ENCODE peak calls at places on chromosomes 1 and 21, in six cellular contexts. P, I, D, C, J and H are unnamed samples.

GRCh38 chr1:183812686-183813569 is 8.0 kb downstream of the RGL1 start:
- DNase-seq in I (peak; percentile 69), P (no peak), J (no peak), C (no peak), D (no peak), H (no peak)

GRCh38 chr1:51610637-51611036 is 6.3 kb upstream of the OSBPL9 start:
- DNase-seq in J (no peak), I (no peak), C (no peak), P (no peak), D (no peak), H (no peak)

GRCh38 chr1:1168451-1169411 is 4.9 kb upstream of the TTLL10 start:
- DNase-seq in D (peak; percentile 43), I (no peak), P (no peak), J (no peak), C (no peak), H (no peak)

GRCh38 chr1:41494351-41495170 is 10.1 kb upstream of the EDN2 start:
- DNase-seq in D (no peak), P (no peak), I (no peak), J (no peak), C (no peak), H (no peak)

GRCh38 chr1:10651377-10651776 is 145.1 kb downstream of the CASZ1 start:
- DNase-seq in D (peak; percentile 76), C (no peak), P (no peak), I (peak; percentile 13), J (no peak), H (peak; percentile 37)

GRCh38 chr1:59026472-59026948 is 242.7 kb upstream of the JUN start:
- DNase-seq in P (no peak), D (no peak), C (no peak), J (no peak), I (no peak), H (no peak)

GRCh38 chr1:206575165-206575893 is 36.9 kb downstream of the EIF2D start:
- DNase-seq in C (no peak), P (peak; percentile 40), J (no peak), I (peak; percentile 98), D (peak; percentile 63), H (no peak)

GRCh38 chr1:118077331-118078055 is 107.5 kb downstream of the SPAG17 start:
- DNase-seq in C (no peak), P (no peak), J (no peak), D (no peak), I (peak; percentile 64), H (peak; percentile 10)

GRCh38 chr1:214209260-214209808 is 71.6 kb upstream of the SMYD2 start:
- DNase-seq in I (no peak), C (no peak), P (no peak), D (no peak), J (no peak), H (no peak)

GRCh38 chr1:20731057-20731991 is 1.2 kb downstream of the SH2D5 start:
- DNase-seq in P (peak; percentile 70), J (no peak), C (no peak), I (no peak), D (no peak), H (no peak)

GRCh38 chr21:36966846-36967657 is 583 bp upstream of the HLCS start:
- DNase-seq in J (no peak), D (no peak), P (no peak), C (no peak), I (peak; percentile 25), H (peak; percentile 65)

GRCh38 chr1:40049745-40050144 is 9.2 kb downstream of the CAP1 start:
- DNase-seq in I (no peak), C (no peak), D (no peak), P (peak; percentile 41), J (no peak), H (no peak)

GRCh38 chr1:196078691-196079090 is 529.5 kb downstream of the KCNT2 start:
- DNase-seq in D (no peak), I (peak; percentile 11), C (no peak), P (no peak), J (no peak), H (no peak)

GRCh38 chr1:37634554-37635308 is at the start of gene RSPO1:
- DNase-seq in D (no peak), C (peak; percentile 14), P (peak; percentile 37), J (no peak), I (peak; percentile 40), H (peak; percentile 20)

GRCh38 chr1:37808369-37809319 is 636 bp upstream of the YRDC start:
- DNase-seq in I (peak; percentile 85), P (peak; percentile 92), D (peak; percentile 54), J (peak; percentile 41), C (peak; percentile 62), H (peak; percentile 75)

GRCh38 chr1:203229471-203230178 is at the start of gene CHIT1:
- DNase-seq in J (no peak), C (no peak), I (no peak), P (no peak), D (no peak), H (no peak)

GRCh38 chr1:160129046-160129445 is 13.5 kb downstream of the ATP1A2 start:
- DNase-seq in J (no peak), I (no peak), D (no peak), P (no peak), C (no peak), H (no peak)

GRCh38 chr1:54273092-54273836 is 73.3 kb downstream of the MRPL37 start:
- DNase-seq in J (no peak), C (peak; percentile 42), I (peak; percentile 81), P (no peak), D (peak; percentile 58), H (no peak)

GRCh38 chr1:159828176-159828575 is 1.5 kb downstream of the SLAMF8 start:
- DNase-seq in J (no peak), P (no peak), C (no peak), D (no peak), I (no peak), H (no peak)

GRCh38 chr1:153510984-153511410 is 24.8 kb downstream of the S100A6 start:
- DNase-seq in C (peak; percentile 85), J (peak; percentile 75), D (peak; percentile 87), P (peak; percentile 86), I (peak; percentile 85), H (peak; percentile 93)

GRCh38 chr1:44676484-44677200 is 2.1 kb downstream of the ARMH1 start:
- DNase-seq in J (no peak), D (no peak), I (peak; percentile 65), C (no peak), P (no peak), H (no peak)

GRCh38 chr1:109249654-109250401 is 489 bp downstream of the CELSR2 start:
- DNase-seq in J (no peak), C (no peak), I (no peak), P (no peak), D (no peak), H (no peak)

GRCh38 chr1:156963621-156964020 is 43.2 kb downstream of the LRRC71 start:
- DNase-seq in C (no peak), D (peak; percentile 65), P (no peak), I (peak; percentile 15), J (no peak), H (no peak)

GRCh38 chr1:171468120-171468790 is 17.1 kb upstream of the PRRC2C start:
- DNase-seq in D (no peak), C (no peak), I (peak; percentile 39), J (no peak), P (peak; percentile 29), H (no peak)

GRCh38 chr1:179911812-179912211 is 29.7 kb downstream of the TOR1AIP1 start:
- DNase-seq in J (no peak), D (no peak), P (no peak), I (no peak), C (no peak), H (no peak)

GRCh38 chr1:24095140-24095859 is 16.6 kb downstream of the MYOM3 start:
- DNase-seq in I (no peak), P (no peak), C (no peak), D (peak; percentile 10), J (no peak), H (no peak)
- TF ChIP-seq CTCF in I (no peak), P (no peak), C (no peak), D (no peak), J (no peak), H (no peak)

DNA sequence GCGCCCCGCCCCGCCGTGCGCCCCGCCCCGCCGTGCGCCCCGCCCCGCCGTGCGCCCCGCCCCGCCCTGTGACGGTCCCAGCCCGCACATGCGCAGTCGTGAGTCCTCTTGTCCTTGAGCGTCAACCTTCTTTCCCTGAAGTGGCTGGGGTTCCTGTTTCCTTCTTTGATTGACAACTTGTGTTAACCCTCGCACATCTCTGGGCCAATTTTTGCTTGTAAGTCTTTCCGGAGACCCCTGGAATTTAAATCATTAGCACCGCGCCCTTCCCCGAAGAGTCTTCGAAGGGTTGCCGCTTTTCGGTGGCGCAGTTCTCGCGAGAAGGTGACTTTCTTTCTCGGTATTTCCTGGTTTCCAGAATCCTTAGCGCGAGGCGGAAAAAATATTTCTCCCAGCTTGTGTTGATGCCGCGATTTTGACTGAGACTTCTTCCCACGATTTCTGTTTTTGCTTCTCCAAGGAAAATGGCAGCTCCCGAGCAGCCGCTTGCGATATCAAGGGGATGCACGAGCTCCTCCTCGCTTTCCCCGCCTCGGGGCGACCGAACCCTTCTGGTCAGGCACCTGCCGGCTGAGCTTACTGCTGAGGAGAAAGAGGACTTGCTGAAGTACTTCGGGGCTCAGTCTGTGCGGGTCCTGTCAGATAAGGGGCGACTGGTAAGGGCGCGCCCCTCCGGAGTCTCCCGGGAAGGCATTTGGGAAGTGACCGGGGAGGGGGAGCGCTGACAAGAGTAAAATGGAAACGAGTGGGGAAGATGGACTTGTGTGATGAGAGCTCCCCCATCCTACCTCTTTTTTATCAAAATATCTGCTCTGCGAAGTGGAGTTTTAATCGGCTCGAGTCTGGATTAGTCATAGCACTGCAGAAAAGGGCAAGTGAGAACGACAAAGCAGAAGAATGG is at the start of gene RNPC3:
- DNase-seq in C (peak; percentile 73), P (peak; percentile 88), I (peak; percentile 93), J (peak; percentile 82), D (peak; percentile 90), H (peak; percentile 81)
- TF ChIP-seq CTCF in C (peak; percentile 19), P (no peak), I (no peak), J (no peak), D (peak; percentile 9), H (no peak)

GRCh38 chr1:216034506-216034905 is 388.7 kb downstream of the USH2A start:
- DNase-seq in I (no peak), J (no peak), C (no peak), P (no peak), D (no peak), H (peak; percentile 35)
- TF ChIP-seq CTCF in I (no peak), J (no peak), C (peak; percentile 47), P (no peak), D (no peak), H (peak; percentile 22)

GRCh38 chr1:3066826-3067225 is 2.2 kb upstream of the PRDM16 start:
- DNase-seq in D (peak; percentile 45), J (no peak), P (no peak), I (no peak), C (no peak), H (no peak)

GRCh38 chr1:3067301-3067670 is 1.7 kb upstream of the PRDM16 start:
- DNase-seq in P (no peak), I (no peak), D (peak; percentile 46), C (no peak), J (no peak), H (no peak)

GRCh38 chr1:3065797-3066196 is 3.2 kb upstream of the PRDM16 start:
- DNase-seq in J (no peak), C (no peak), P (no peak), I (no peak), D (peak; percentile 33), H (no peak)

GRCh38 chr1:3065396-3065795 is 3.6 kb upstream of the PRDM16 start:
- DNase-seq in J (no peak), P (no peak), C (no peak), D (peak; percentile 28), I (no peak), H (no peak)

GRCh38 chr1:3066250-3066711 is 2.7 kb upstream of the PRDM16 start:
- DNase-seq in D (peak; percentile 81), C (peak; percentile 51), I (peak; percentile 36), J (no peak), P (no peak), H (peak; percentile 70)
- TF ChIP-seq CTCF in D (peak; percentile 54), C (peak; percentile 66), I (peak; percentile 29), J (no peak), P (no peak), H (no peak)

GRCh38 chr1:84259989-84260388 is 41.5 kb upstream of the SAMD13 start:
- DNase-seq in D (no peak), P (no peak), I (no peak), J (no peak), C (no peak), H (no peak)
- TF ChIP-seq CTCF in D (no peak), P (no peak), I (no peak), J (no peak), C (no peak), H (no peak)